ENCODE peak calls at places on chromosomes 1 and 21, in four cellular contexts. One of them, this sample, is unnamed.

GRCh38 chr1:94617139-94617805 is 75.7 kb upstream of the F3 start:
- DNase-seq in Caco-2: no peak
- DNase-seq in WERI-Rb-1: no peak
- DNase-seq in breast epithelium: no peak
- DNase-seq in this sample: no peak

GRCh38 chr1:45359882-45360513 is 19.8 kb upstream of the MUTYH start:
- DNase-seq in Caco-2: peak
- DNase-seq in WERI-Rb-1: peak
- DNase-seq in breast epithelium: no peak
- DNase-seq in this sample: peak

GRCh38 chr1:12014141-12014981 is 4.9 kb upstream of the MIIP start:
- DNase-seq in Caco-2: no peak
- DNase-seq in WERI-Rb-1: peak
- DNase-seq in breast epithelium: no peak
- DNase-seq in this sample: no peak

GRCh38 chr1:219500327-219500897 is 112.5 kb downstream of the ZC3H11B start:
- DNase-seq in Caco-2: no peak
- DNase-seq in WERI-Rb-1: no peak
- DNase-seq in breast epithelium: no peak
- DNase-seq in this sample: no peak

GRCh38 chr1:198165927-198166647 is 9.3 kb downstream of the NEK7 start:
- DNase-seq in Caco-2: no peak
- DNase-seq in WERI-Rb-1: no peak
- DNase-seq in breast epithelium: no peak
- DNase-seq in this sample: peak

GRCh38 chr1:6345009-6345408 is 48.6 kb downstream of the ACOT7 start:
- DNase-seq in Caco-2: no peak
- DNase-seq in WERI-Rb-1: no peak
- DNase-seq in breast epithelium: no peak
- DNase-seq in this sample: no peak

GRCh38 chr1:225408249-225408648 is 19.6 kb downstream of the LBR start:
- DNase-seq in Caco-2: no peak
- DNase-seq in WERI-Rb-1: no peak
- DNase-seq in breast epithelium: no peak
- DNase-seq in this sample: no peak

GRCh38 chr1:175477248-175477647 is 266.1 kb downstream of the TNR start:
- DNase-seq in Caco-2: no peak
- DNase-seq in WERI-Rb-1: no peak
- DNase-seq in breast epithelium: no peak
- DNase-seq in this sample: no peak

GRCh38 chr1:20508411-20508771 is 440 bp upstream of the MUL1 start:
- DNase-seq in Caco-2: no peak
- DNase-seq in WERI-Rb-1: no peak
- DNase-seq in breast epithelium: no peak
- DNase-seq in this sample: no peak

GRCh38 chr1:203038891-203039608 is 12.8 kb downstream of the PPFIA4 start:
- DNase-seq in Caco-2: peak
- DNase-seq in WERI-Rb-1: peak
- DNase-seq in breast epithelium: peak
- DNase-seq in this sample: peak

GRCh38 chr1:232344791-232345399 is 285.0 kb downstream of the SIPA1L2 start:
- DNase-seq in Caco-2: no peak
- DNase-seq in WERI-Rb-1: no peak
- DNase-seq in breast epithelium: no peak
- DNase-seq in this sample: no peak

GRCh38 chr1:241702436-241702835 is 50.4 kb downstream of the WDR64 start:
- DNase-seq in Caco-2: no peak
- DNase-seq in WERI-Rb-1: no peak
- DNase-seq in breast epithelium: no peak
- DNase-seq in this sample: no peak

GRCh38 chr1:226403522-226404034 is 4.3 kb downstream of the PARP1 start:
- DNase-seq in Caco-2: peak
- DNase-seq in WERI-Rb-1: peak
- DNase-seq in breast epithelium: no peak
- DNase-seq in this sample: peak

GRCh38 chr1:59427155-59427554 is 130.3 kb downstream of the FGGY start:
- DNase-seq in Caco-2: peak
- DNase-seq in WERI-Rb-1: peak
- DNase-seq in breast epithelium: peak
- DNase-seq in this sample: no peak

GRCh38 chr1:152543808-152544207 is 22.8 kb downstream of the LCE3E start:
- DNase-seq in Caco-2: peak
- DNase-seq in WERI-Rb-1: peak
- DNase-seq in breast epithelium: no peak
- DNase-seq in this sample: peak
- TF ChIP-seq CTCF in Caco-2: peak
- TF ChIP-seq CTCF in WERI-Rb-1: peak
- TF ChIP-seq CTCF in breast epithelium: no peak
- TF ChIP-seq CTCF in this sample: no peak

DNA sequence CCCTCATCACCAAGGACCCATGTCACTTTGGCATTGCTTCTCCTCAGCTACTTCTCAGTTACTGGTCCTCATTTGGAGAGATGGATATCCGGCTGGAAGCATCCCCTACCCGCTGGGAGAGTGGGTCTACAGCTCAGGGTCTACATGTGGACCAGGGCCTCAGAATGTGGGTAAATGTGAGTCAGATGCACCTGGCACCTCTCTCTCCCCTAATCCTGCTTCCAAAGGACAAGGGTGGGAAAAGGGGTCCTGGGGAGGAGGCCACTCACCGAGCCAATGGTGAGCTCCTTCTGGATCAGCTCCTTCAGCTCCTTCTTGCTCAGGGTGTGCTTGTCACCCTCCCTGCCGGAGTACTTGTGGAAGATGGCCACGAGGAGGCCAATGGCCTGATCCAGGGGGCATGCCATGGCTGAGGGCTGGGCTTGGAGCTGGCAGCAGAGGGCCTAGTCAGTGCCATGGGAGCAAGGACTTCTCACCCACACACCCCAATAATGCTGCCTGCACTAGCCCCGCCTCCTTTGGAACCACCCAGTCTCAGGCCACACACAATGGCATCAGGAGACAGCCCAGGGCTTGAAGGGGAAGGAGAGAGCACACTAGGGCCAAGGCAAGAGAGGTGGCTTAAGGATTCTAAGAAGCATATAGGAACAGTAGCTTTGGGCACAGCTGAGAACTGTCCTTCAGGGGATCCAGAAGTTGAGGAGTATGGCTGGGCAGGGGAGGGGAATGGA is 693 bp downstream of the S100A6 start:
- DNase-seq in Caco-2: no peak
- DNase-seq in WERI-Rb-1: no peak
- DNase-seq in breast epithelium: peak
- DNase-seq in this sample: peak
- TF ChIP-seq CTCF in Caco-2: no peak
- TF ChIP-seq CTCF in WERI-Rb-1: no peak
- TF ChIP-seq CTCF in breast epithelium: no peak
- TF ChIP-seq CTCF in this sample: no peak

GRCh38 chr1:235557495-235557894 is 53.2 kb upstream of the B3GALNT2 start:
- DNase-seq in Caco-2: no peak
- DNase-seq in WERI-Rb-1: peak
- DNase-seq in breast epithelium: no peak
- DNase-seq in this sample: peak
- TF ChIP-seq CTCF in Caco-2: peak
- TF ChIP-seq CTCF in WERI-Rb-1: peak
- TF ChIP-seq CTCF in breast epithelium: no peak
- TF ChIP-seq CTCF in this sample: peak

GRCh38 chr1:156001682-156002171 is 19.0 kb downstream of the SSR2 start:
- DNase-seq in Caco-2: no peak
- DNase-seq in WERI-Rb-1: no peak
- DNase-seq in breast epithelium: no peak
- DNase-seq in this sample: no peak
- TF ChIP-seq CTCF in Caco-2: no peak
- TF ChIP-seq CTCF in WERI-Rb-1: no peak
- TF ChIP-seq CTCF in breast epithelium: no peak
- TF ChIP-seq CTCF in this sample: no peak

GRCh38 chr21:42239973-42240372 is 21.0 kb downstream of the ABCG1 start:
- DNase-seq in Caco-2: no peak
- DNase-seq in WERI-Rb-1: no peak
- DNase-seq in breast epithelium: no peak
- DNase-seq in this sample: peak
- TF ChIP-seq CTCF in Caco-2: no peak
- TF ChIP-seq CTCF in WERI-Rb-1: peak
- TF ChIP-seq CTCF in breast epithelium: no peak
- TF ChIP-seq CTCF in this sample: no peak

GRCh38 chr1:42924249-42925131 is 34.2 kb downstream of the SLC2A1 start:
- DNase-seq in Caco-2: peak
- DNase-seq in WERI-Rb-1: peak
- DNase-seq in breast epithelium: peak
- DNase-seq in this sample: peak
- TF ChIP-seq CTCF in Caco-2: no peak
- TF ChIP-seq CTCF in WERI-Rb-1: no peak
- TF ChIP-seq CTCF in breast epithelium: peak
- TF ChIP-seq CTCF in this sample: no peak

GRCh38 chr1:100539836-100540536 is 2.0 kb downstream of the GPR88 start:
- DNase-seq in Caco-2: no peak
- DNase-seq in WERI-Rb-1: peak
- DNase-seq in breast epithelium: no peak
- DNase-seq in this sample: peak

GRCh38 chr1:100542264-100542663 is 4.3 kb downstream of the GPR88 start:
- DNase-seq in Caco-2: no peak
- DNase-seq in WERI-Rb-1: no peak
- DNase-seq in breast epithelium: no peak
- DNase-seq in this sample: no peak

GRCh38 chr1:100545855-100546254 is 7.9 kb downstream of the GPR88 start:
- DNase-seq in Caco-2: no peak
- DNase-seq in WERI-Rb-1: no peak
- DNase-seq in breast epithelium: no peak
- DNase-seq in this sample: no peak

GRCh38 chr1:100544791-100545190 is 6.9 kb downstream of the GPR88 start:
- DNase-seq in Caco-2: no peak
- DNase-seq in WERI-Rb-1: no peak
- DNase-seq in breast epithelium: no peak
- DNase-seq in this sample: no peak

GRCh38 chr1:100543640-100544039 is 5.7 kb downstream of the GPR88 start:
- DNase-seq in Caco-2: peak
- DNase-seq in WERI-Rb-1: peak
- DNase-seq in breast epithelium: no peak
- DNase-seq in this sample: peak
- TF ChIP-seq CTCF in Caco-2: no peak
- TF ChIP-seq CTCF in WERI-Rb-1: peak
- TF ChIP-seq CTCF in breast epithelium: no peak
- TF ChIP-seq CTCF in this sample: peak

GRCh38 chr1:55472784-55473183 is 257.6 kb upstream of the USP24 start:
- DNase-seq in Caco-2: no peak
- DNase-seq in WERI-Rb-1: no peak
- DNase-seq in breast epithelium: no peak
- DNase-seq in this sample: no peak
- TF ChIP-seq CTCF in Caco-2: no peak
- TF ChIP-seq CTCF in WERI-Rb-1: no peak
- TF ChIP-seq CTCF in breast epithelium: no peak
- TF ChIP-seq CTCF in this sample: no peak